ENCODE peak calls at places on chromosomes 6 and 20, in seven cellular contexts. B, S, F, L, Y, O and R are unnamed samples.

GRCh38 chr20:31698803-31699718 is 23.6 kb downstream of the BCL2L1 start:
- DNase-seq in S (no peak), L (no peak), F (no peak), B (no peak), O (peak), Y (peak), R (peak)

GRCh38 chr6:75775219-75775618 is 26.2 kb downstream of the MYO6 start:
- DNase-seq in O (no peak), S (no peak), L (no peak), B (no peak), F (no peak), Y (no peak), R (no peak)

GRCh38 chr6:34386316-34387137 is 5.9 kb downstream of the NUDT3 start:
- DNase-seq in F (no peak), L (no peak), B (no peak), Y (no peak), O (no peak), S (no peak), R (no peak)

GRCh38 chr6:129481706-129482105 is 228.3 kb downstream of the ARHGAP18 start:
- DNase-seq in L (no peak), O (no peak), Y (no peak), F (no peak), S (no peak), B (no peak), R (no peak)

GRCh38 chr20:2932497-2932896 is 59.2 kb downstream of the PTPRA start:
- DNase-seq in F (no peak), L (no peak), O (no peak), Y (no peak), S (no peak), B (no peak), R (no peak)

GRCh38 chr6:48826884-48827701 is 636.0 kb downstream of the MMUT start:
- DNase-seq in F (no peak), O (no peak), Y (peak), S (no peak), B (no peak), L (peak), R (peak)

GRCh38 chr6:143721642-143722041 is 43.9 kb downstream of the PHACTR2 start:
- DNase-seq in F (no peak), O (no peak), L (no peak), Y (no peak), S (no peak), B (no peak), R (no peak)

GRCh38 chr6:36285187-36285612 is 15.3 kb downstream of the PNPLA1 start:
- DNase-seq in L (no peak), O (no peak), F (no peak), S (no peak), Y (no peak), B (no peak), R (no peak)

GRCh38 chr6:83518946-83519489 is 6.7 kb downstream of the PRSS35 start:
- DNase-seq in F (no peak), S (no peak), B (no peak), L (no peak), O (no peak), Y (no peak), R (no peak)

GRCh38 chr6:110814488-110815259 is 595 bp downstream of the CDK19 start:
- DNase-seq in Y (peak), O (peak), S (no peak), F (peak), L (peak), B (peak), R (no peak)

GRCh38 chr6:132863895-132864294 is 49.5 kb downstream of the RPS12 start:
- DNase-seq in Y (no peak), O (no peak), L (no peak), S (no peak), B (no peak), F (no peak), R (no peak)

GRCh38 chr6:105810105-105810921 is 275.8 kb upstream of the PRDM1 start:
- DNase-seq in F (no peak), S (no peak), Y (peak), B (no peak), L (no peak), O (peak), R (peak)

GRCh38 chr6:34207695-34208443 is 28.8 kb upstream of the HMGA1 start:
- DNase-seq in B (no peak), O (no peak), L (no peak), S (no peak), Y (no peak), F (no peak), R (no peak)

GRCh38 chr6:71545905-71546304 is 257.3 kb downstream of the OGFRL1 start:
- DNase-seq in Y (no peak), B (no peak), O (no peak), F (no peak), S (no peak), L (no peak), R (no peak)

GRCh38 chr6:38638941-38639497 is 710 bp downstream of the BTBD9 start:
- DNase-seq in Y (peak), B (peak), S (no peak), O (peak), L (peak), F (peak), R (peak)

GRCh38 chr20:19858972-19859371 is 100.9 kb downstream of the RIN2 start:
- DNase-seq in S (no peak), L (no peak), Y (peak), O (no peak), B (no peak), F (no peak), R (no peak)

GRCh38 chr6:140045116-140045515 is 670.7 kb upstream of the CITED2 start:
- DNase-seq in S (no peak), B (no peak), Y (no peak), O (no peak), L (no peak), F (no peak), R (no peak)

GRCh38 chr6:17519120-17519519 is 81.0 kb upstream of the FAM8A1 start:
- DNase-seq in S (no peak), Y (no peak), L (no peak), B (no peak), F (no peak), O (no peak), R (no peak)

GRCh38 chr6:125100018-125100652 is 53.4 kb upstream of the TPD52L1 start:
- DNase-seq in B (no peak), O (no peak), L (no peak), Y (no peak), S (no peak), F (no peak), R (no peak)

GRCh38 chr6:125097186-125097585 is 56.4 kb upstream of the TPD52L1 start:
- DNase-seq in L (no peak), O (no peak), S (no peak), B (no peak), Y (no peak), F (no peak), R (no peak)

GRCh38 chr6:125098253-125098652 is 55.3 kb upstream of the TPD52L1 start:
- DNase-seq in L (no peak), S (no peak), O (no peak), Y (no peak), B (no peak), F (no peak), R (no peak)

GRCh38 chr6:125101128-125101527 is 52.4 kb upstream of the TPD52L1 start:
- DNase-seq in Y (no peak), F (no peak), S (no peak), O (no peak), L (no peak), B (no peak), R (no peak)

GRCh38 chr6:125099211-125100017 is 54.2 kb upstream of the TPD52L1 start:
- DNase-seq in Y (peak), L (peak), S (peak), O (peak), B (no peak), F (peak), R (peak)
- H3K27ac ChIP-seq in Y (no peak), L (peak), S (peak), O (no peak), B (no peak), F (no peak), R (peak)

GRCh38 chr6:39936857-39937256 is 2.6 kb upstream of the MOCS1 start:
- DNase-seq in O (no peak), F (no peak), Y (no peak), L (no peak), B (no peak), S (no peak), R (no peak)
- H3K27ac ChIP-seq in O (no peak), F (no peak), Y (no peak), L (no peak), B (no peak), S (no peak), R (no peak)

DNA sequence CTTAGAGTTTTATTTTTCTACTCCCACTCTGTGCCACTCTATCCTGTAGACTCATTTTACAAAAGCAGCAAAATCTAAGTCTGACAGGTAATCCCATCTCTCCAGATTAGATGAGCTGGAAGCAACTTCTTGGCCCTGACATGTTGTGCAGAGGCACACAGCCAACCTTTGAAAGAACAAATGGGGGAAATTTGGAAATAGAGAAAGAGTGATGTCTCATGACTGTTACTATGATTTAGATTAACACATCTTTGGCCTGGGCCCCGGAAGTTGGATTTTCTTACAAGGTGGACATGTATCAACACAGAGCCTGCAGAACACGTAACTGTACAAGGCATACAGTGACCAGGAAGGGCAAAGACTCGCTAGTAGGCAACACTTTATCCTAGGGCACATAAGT is 227.7 kb downstream of the MYLK4 start:
- DNase-seq in O (no peak), F (no peak), S (no peak), L (no peak), Y (no peak), B (no peak), R (no peak)
- H3K27ac ChIP-seq in O (no peak), F (no peak), S (no peak), L (no peak), Y (no peak), B (peak), R (no peak)

GRCh38 chr20:35398660-35399144 is 13.1 kb downstream of the UQCC1 start:
- DNase-seq in B (no peak), S (no peak), O (no peak), L (no peak), F (no peak), Y (no peak), R (no peak)
- H3K27ac ChIP-seq in B (peak), S (no peak), O (no peak), L (no peak), F (peak), Y (no peak), R (no peak)

DNA sequence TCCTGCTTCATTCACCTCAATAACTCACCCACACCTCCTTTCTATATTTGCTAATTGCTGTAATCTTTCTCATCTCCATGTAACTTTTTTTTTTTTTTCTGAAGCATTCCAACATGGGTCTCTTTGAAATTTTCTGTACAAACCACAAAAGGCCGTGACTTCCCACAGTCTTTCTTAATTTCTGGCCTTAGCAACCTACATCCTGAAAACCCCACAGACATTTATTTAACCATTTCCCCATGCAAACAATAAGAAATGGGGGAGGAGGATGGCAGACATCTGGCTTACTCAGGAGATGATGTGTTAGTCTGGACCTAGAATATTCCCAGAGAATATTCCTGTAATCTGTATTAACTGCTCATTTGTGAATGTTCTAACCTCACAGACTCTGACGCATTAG is 57.6 kb downstream of the MEP1A start:
- DNase-seq in B (no peak), Y (no peak), L (no peak), O (no peak), S (no peak), F (no peak), R (no peak)
- H3K27ac ChIP-seq in B (no peak), Y (no peak), L (no peak), O (no peak), S (no peak), F (no peak), R (no peak)